ENCODE peak calls at places on chromosome 7, in six cellular contexts. M, W, O, C, P and D are unnamed samples.

GRCh38 chr7:42344168-42344755 is 107.3 kb upstream of the GLI3 start:
- DNase-seq in M (no peak), W (no peak), O (no peak), C (no peak), P (no peak), D (no peak)

GRCh38 chr7:875476-876076 is 778 bp upstream of the GET4 start:
- DNase-seq in M (no peak), W (peak; percentile 10), O (no peak), C (no peak), P (no peak), D (no peak)

GRCh38 chr7:1359681-1360485 is 99.4 kb downstream of the MICALL2 start:
- DNase-seq in M (no peak), W (no peak), O (no peak), C (no peak), P (no peak), D (no peak)

GRCh38 chr7:137563986-137564385 is 220.5 kb upstream of the PTN start:
- DNase-seq in M (no peak), W (no peak), O (no peak), C (no peak), P (no peak), D (no peak)

GRCh38 chr7:88455696-88456095 is 149.0 kb upstream of the STEAP4 start:
- DNase-seq in M (no peak), W (no peak), O (no peak), C (no peak), P (no peak), D (no peak)

GRCh38 chr7:157006205-157006747 is 4.2 kb downstream of the MNX1 start:
- DNase-seq in M (no peak), W (no peak), O (no peak), C (peak; percentile 71), P (peak; percentile 47), D (no peak)

GRCh38 chr7:85070967-85071628 is 115.8 kb downstream of the SEMA3D start:
- DNase-seq in M (no peak), W (no peak), O (no peak), C (no peak), P (no peak), D (peak; percentile 26)

GRCh38 chr7:51234139-51234538 is 82.5 kb downstream of the COBL start:
- DNase-seq in M (no peak), W (no peak), O (no peak), C (no peak), P (no peak), D (no peak)

GRCh38 chr7:34191766-34192550 is 286.6 kb downstream of the BMPER start:
- DNase-seq in M (no peak), W (no peak), O (no peak), C (no peak), P (no peak), D (no peak)

GRCh38 chr7:148501707-148502139 is 88.8 kb upstream of the C7orf33 start:
- DNase-seq in M (no peak), W (peak; percentile 14), O (no peak), C (peak; percentile 62), P (no peak), D (no peak)

GRCh38 chr7:155621418-155621980 is 23.0 kb upstream of the RBM33 start:
- DNase-seq in M (no peak), W (no peak), O (no peak), C (no peak), P (no peak), D (no peak)

GRCh38 chr7:95636140-95636539 is 39.8 kb upstream of the PDK4 start:
- DNase-seq in M (peak; percentile 28), W (no peak), O (no peak), C (no peak), P (no peak), D (no peak)

GRCh38 chr7:95630702-95631458 is 34.6 kb upstream of the PDK4 start:
- DNase-seq in M (no peak), W (no peak), O (no peak), C (no peak), P (no peak), D (no peak)

GRCh38 chr7:95628831-95629439 is 32.6 kb upstream of the PDK4 start:
- DNase-seq in M (no peak), W (no peak), O (no peak), C (no peak), P (no peak), D (no peak)

GRCh38 chr7:95632609-95633008 is 36.3 kb upstream of the PDK4 start:
- DNase-seq in M (no peak), W (no peak), O (no peak), C (no peak), P (no peak), D (no peak)

GRCh38 chr7:95631545-95631944 is 35.2 kb upstream of the PDK4 start:
- DNase-seq in M (no peak), W (no peak), O (no peak), C (no peak), P (no peak), D (no peak)
- TF ChIP-seq JUND in M (no peak), W (no peak), O (no peak), C (no peak), P (no peak), D (no peak)

GRCh38 chr7:83005410-83005809 is 157.3 kb downstream of the PCLO start:
- DNase-seq in M (peak; percentile 7), W (peak; percentile 3), O (no peak), C (no peak), P (no peak), D (peak; percentile 59)
- TF ChIP-seq JUND in M (no peak), W (no peak), O (no peak), C (no peak), P (no peak), D (no peak)

DNA sequence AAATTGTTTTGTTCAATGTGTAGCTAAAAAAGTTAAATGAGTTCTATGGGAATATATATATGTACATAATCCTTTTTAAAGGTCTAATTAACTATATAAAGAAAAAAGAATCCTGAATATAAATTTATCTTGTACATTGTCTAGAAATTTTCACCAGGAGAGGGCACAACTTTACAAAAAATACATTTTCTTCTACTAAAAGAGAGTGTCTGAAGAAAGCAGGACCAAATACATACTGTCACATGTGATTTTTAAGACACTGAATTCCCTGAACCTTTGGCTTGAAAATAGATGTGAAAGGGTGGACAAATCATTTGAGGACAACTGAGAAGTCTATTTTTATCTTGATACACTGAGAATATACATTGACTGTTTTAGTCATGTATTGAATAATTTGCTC is 204.3 kb downstream of the DGKB start:
- DNase-seq in M (no peak), W (no peak), O (no peak), C (no peak), P (no peak), D (no peak)
- TF ChIP-seq JUND in M (no peak), W (no peak), O (no peak), C (no peak), P (no peak), D (no peak)

GRCh38 chr7:127682140-127682539 is 30.1 kb downstream of the SND1 start:
- DNase-seq in M (no peak), W (no peak), O (no peak), C (no peak), P (no peak), D (no peak)
- TF ChIP-seq JUND in M (no peak), W (no peak), O (no peak), C (no peak), P (no peak), D (no peak)

DNA sequence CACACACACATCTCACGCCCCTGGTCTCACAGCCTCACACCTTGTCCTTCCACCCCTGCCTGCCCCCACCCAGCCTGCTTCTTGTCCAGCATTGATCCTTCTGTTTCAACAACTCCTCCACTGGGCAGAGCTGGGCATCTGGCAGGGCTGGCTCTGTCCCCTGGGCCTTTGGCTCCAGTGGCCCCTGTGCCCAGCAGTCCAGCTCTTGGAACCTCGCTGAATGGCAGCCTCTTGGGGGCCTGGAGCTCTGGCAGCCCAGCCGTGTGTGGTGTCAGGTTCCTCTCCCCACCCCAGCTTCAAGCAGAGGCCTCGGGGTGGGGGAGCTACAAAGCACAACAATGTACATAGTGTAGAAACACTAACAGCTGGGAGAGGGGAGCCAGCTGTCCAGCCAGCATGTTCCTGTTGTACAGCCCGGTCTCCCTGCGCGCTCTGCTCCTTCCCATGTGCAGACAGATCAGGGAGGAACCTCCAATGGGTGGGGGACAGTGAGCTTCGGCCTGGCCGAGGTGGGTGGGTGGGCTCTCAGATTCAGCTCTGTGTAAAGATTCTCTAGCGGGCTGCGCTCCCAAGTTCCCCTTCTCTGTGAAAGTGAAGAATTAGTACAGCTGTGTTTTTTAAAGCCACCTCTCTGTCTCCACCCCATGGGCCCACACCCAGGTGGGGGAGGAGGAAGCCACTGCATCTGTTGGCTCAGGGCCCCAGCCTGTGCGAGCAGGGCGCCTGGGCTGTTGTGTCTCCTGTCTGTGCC is 19.4 kb downstream of the ZMIZ2 start:
- DNase-seq in M (no peak), W (peak; percentile 77), O (no peak), C (no peak), P (peak; percentile 51), D (no peak)
- TF ChIP-seq JUND in M (no peak), W (peak; percentile 39), O (no peak), C (no peak), P (no peak), D (no peak)

GRCh38 chr7:30487371-30487770 is 8.8 kb upstream of the NOD1 start:
- DNase-seq in M (no peak), W (no peak), O (no peak), C (peak; percentile 3), P (no peak), D (no peak)

GRCh38 chr7:30491417-30491816 is 12.8 kb upstream of the NOD1 start:
- DNase-seq in M (no peak), W (no peak), O (no peak), C (no peak), P (no peak), D (no peak)

GRCh38 chr7:30485667-30486066 is 7.1 kb upstream of the NOD1 start:
- DNase-seq in M (no peak), W (no peak), O (no peak), C (no peak), P (no peak), D (no peak)
- TF ChIP-seq JUND in M (no peak), W (peak; percentile 48), O (no peak), C (no peak), P (no peak), D (no peak)

GRCh38 chr7:29871787-29872398 is 65.6 kb downstream of the WIPF3 start:
- DNase-seq in M (no peak), W (no peak), O (no peak), C (no peak), P (no peak), D (no peak)

GRCh38 chr7:29864668-29865067 is 58.4 kb downstream of the WIPF3 start:
- DNase-seq in M (no peak), W (no peak), O (no peak), C (no peak), P (no peak), D (no peak)

GRCh38 chr7:29865526-29865925 is 59.2 kb downstream of the WIPF3 start:
- DNase-seq in M (peak; percentile 18), W (no peak), O (peak; percentile 15), C (no peak), P (no peak), D (peak; percentile 65)

DNA sequence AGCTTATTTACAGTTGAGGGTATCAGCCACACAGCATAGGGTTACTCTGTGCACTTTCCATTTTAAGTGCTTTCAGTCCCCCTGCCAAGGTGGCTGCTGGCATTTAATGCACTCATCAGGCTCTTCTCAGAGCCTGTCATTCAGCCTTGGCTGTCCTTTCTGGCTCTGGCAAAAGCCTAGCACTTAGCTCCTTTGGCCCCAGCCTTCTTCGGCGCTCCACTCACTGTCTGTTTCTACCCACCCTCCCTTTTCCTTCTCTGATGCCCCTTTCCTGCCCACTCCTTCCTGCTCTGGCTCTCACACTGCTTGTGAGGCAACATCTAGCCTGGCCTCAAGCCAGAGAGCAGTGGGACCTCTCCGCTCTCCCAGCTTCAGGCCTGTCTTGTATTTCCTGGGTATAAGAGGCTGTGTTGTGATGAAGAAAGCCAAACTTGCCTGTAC is 60.2 kb downstream of the WIPF3 start:
- DNase-seq in M (no peak), W (no peak), O (no peak), C (no peak), P (no peak), D (no peak)
- TF ChIP-seq JUND in M (no peak), W (no peak), O (no peak), C (no peak), P (no peak), D (no peak)

GRCh38 chr7:3092468-3092867 is 48.8 kb upstream of the CARD11 start:
- DNase-seq in M (no peak), W (no peak), O (no peak), C (no peak), P (no peak), D (no peak)
- TF ChIP-seq JUND in M (no peak), W (no peak), O (no peak), C (no peak), P (no peak), D (no peak)